ENCODE peak calls at places on chromosomes 12 and 14, in four cellular contexts. A is mesothelial cell of epicardium, I is WTC11, P is epithelial cell of esophagus. G is an unnamed sample.
A peak's percentile ranks its signal among the peaks of the same experiment; 100 is the strongest.

GRCh38 chr14:21454843-21455550 is 926 bp downstream of the CHD8 start:
- DNase-seq in P (no peak), A (no peak), I (no peak), G (no peak)

GRCh38 chr14:24315243-24315806 is 4.0 kb downstream of the LTB4R start:
- DNase-seq in I (no peak), A (no peak), P (no peak), G (no peak)

GRCh38 chr14:104291123-104292000 is 153.0 kb downstream of the KIF26A start:
- DNase-seq in I (peak; percentile 69), A (no peak), P (no peak), G (no peak)

GRCh38 chr12:71763682-71764379 is 9.2 kb downstream of the RAB21 start:
- DNase-seq in P (no peak), I (no peak), A (no peak), G (no peak)

GRCh38 chr14:22190411-22191191 is 398.4 kb downstream of the DAD1 start:
- DNase-seq in P (peak; percentile 31), A (no peak), I (no peak), G (peak; percentile 5)

GRCh38 chr12:94584370-94584769 is 66.0 kb downstream of the TMCC3 start:
- DNase-seq in A (no peak), P (no peak), I (no peak), G (no peak)

GRCh38 chr14:104900639-104901512 is 23.8 kb upstream of the PLD4 start:
- DNase-seq in A (no peak), I (no peak), P (no peak), G (no peak)

GRCh38 chr12:168763-169525 is 45.0 kb downstream of the SLC6A12 start:
- DNase-seq in P (no peak), I (no peak), A (no peak), G (no peak)

GRCh38 chr12:117331691-117332090 is 29.7 kb downstream of the NOS1 start:
- DNase-seq in A (no peak), I (no peak), P (no peak), G (no peak)

GRCh38 chr14:31926652-31927347 is 150.3 kb upstream of the ARHGAP5 start:
- DNase-seq in A (no peak), I (no peak), P (no peak), G (no peak)

GRCh38 chr12:116241157-116241772 is 36.2 kb downstream of the MED13L start:
- DNase-seq in P (peak; percentile 78), A (no peak), I (no peak), G (peak; percentile 69)

GRCh38 chr14:35347323-35348043 is 55.3 kb downstream of the PSMA6 start:
- DNase-seq in A (no peak), I (peak; percentile 26), P (no peak), G (no peak)

GRCh38 chr12:123269395-123269892 is 2.2 kb downstream of the CDK2AP1 start:
- DNase-seq in A (peak; percentile 71), I (peak; percentile 78), P (peak; percentile 48), G (no peak)

GRCh38 chr14:65704850-65705249 is 292.3 kb downstream of the FUT8 start:
- DNase-seq in A (no peak), P (peak; percentile 7), I (no peak), G (no peak)

GRCh38 chr12:116559330-116560080 is at the start of gene MAP1LC3B2:
- DNase-seq in A (no peak), P (peak; percentile 94), I (no peak), G (peak; percentile 88)

GRCh38 chr12:95318071-95318545 is 100.5 kb downstream of the VEZT start:
- DNase-seq in I (no peak), A (no peak), P (peak; percentile 72), G (peak; percentile 29)

GRCh38 chr12:84136862-84137367 is 775.7 kb downstream of the SLC6A15 start:
- DNase-seq in P (peak; percentile 87), A (no peak), I (no peak), G (no peak)

GRCh38 chr14:73741386-73741875 is 27.2 kb upstream of the PNMA1 start:
- DNase-seq in P (peak; percentile 78), I (peak; percentile 69), A (peak; percentile 64), G (peak; percentile 93)

GRCh38 chr14:73995977-73996378 is 23.1 kb downstream of the ENTPD5 start:
- DNase-seq in I (no peak), A (no peak), P (no peak), G (no peak)